ENCODE peak calls at places on chromosomes 3 and 15, in eight cellular contexts. Q is kidney glomerular epithelial cell, B is breast epithelium, T is HCEC 1CT, G is foreskin melanocyte, X is endothelial cell of umbilical vein, R is EL, F is A549. U is an unnamed sample.

GRCh38 chr3:189626286-189626685 is 4.9 kb upstream of the TP63 start:
- DNase-seq in T (no peak), X (no peak), F (no peak), R (no peak), B (no peak), G (no peak), Q (no peak), U (no peak)

GRCh38 chr3:57596495-57597239 is 477 bp downstream of the ARF4 start:
- DNase-seq in G (peak), B (peak), Q (peak), R (peak), F (peak), T (peak), X (peak), U (peak)

GRCh38 chr3:160941885-160942494 is 163.2 kb downstream of the B3GALNT1 start:
- DNase-seq in B (peak), X (peak), Q (no peak), F (peak), R (peak), G (peak), T (peak), U (no peak)

GRCh38 chr3:64808056-64808455 is 120.3 kb upstream of the ADAMTS9 start:
- DNase-seq in B (no peak), Q (no peak), X (no peak), R (no peak), G (no peak), T (no peak), F (no peak), U (no peak)

GRCh38 chr15:65069179-65069578 is 1.4 kb upstream of the RASL12 start:
- DNase-seq in Q (peak), F (no peak), B (no peak), R (peak), X (no peak), G (no peak), T (peak), U (no peak)

GRCh38 chr3:141769171-141769894 is 6.1 kb downstream of the GRK7 start:
- DNase-seq in R (no peak), Q (no peak), T (no peak), X (peak), F (no peak), B (no peak), G (no peak), U (no peak)

GRCh38 chr3:126732281-126733060 is 28.4 kb downstream of the CHCHD6 start:
- DNase-seq in B (no peak), F (no peak), G (no peak), X (peak), Q (no peak), R (no peak), T (no peak), U (no peak)

GRCh38 chr15:77474310-77474986 is 53.8 kb downstream of the HMG20A start:
- DNase-seq in B (no peak), F (no peak), T (no peak), G (no peak), X (no peak), R (no peak), Q (no peak), U (no peak)

GRCh38 chr3:150014782-150015181 is 44.1 kb upstream of the PFN2 start:
- DNase-seq in X (no peak), G (no peak), T (no peak), B (no peak), F (no peak), R (no peak), Q (no peak), U (no peak)

GRCh38 chr3:67109651-67110204 is 111.6 kb downstream of the KBTBD8 start:
- DNase-seq in X (peak), Q (peak), G (peak), R (peak), B (no peak), F (peak), T (peak), U (no peak)

GRCh38 chr3:197186887-197187588 is 111.4 kb downstream of the DLG1 start:
- DNase-seq in T (peak), Q (peak), B (no peak), X (peak), R (peak), F (peak), G (peak), U (no peak)

GRCh38 chr3:11556851-11557644 is 86.7 kb downstream of the VGLL4 start:
- DNase-seq in X (peak), F (no peak), G (no peak), R (peak), Q (peak), B (no peak), T (no peak), U (no peak)

GRCh38 chr3:178536271-178537079 is at the start of gene KCNMB2:
- DNase-seq in G (no peak), R (no peak), Q (no peak), F (no peak), B (no peak), T (no peak), X (peak), U (no peak)

GRCh38 chr3:158743664-158744566 is 11.7 kb upstream of the RARRES1 start:
- DNase-seq in Q (no peak), G (no peak), T (no peak), B (no peak), R (no peak), X (no peak), F (no peak), U (no peak)

GRCh38 chr3:71031914-71032521 is 551.5 kb downstream of the FOXP1 start:
- DNase-seq in F (no peak), T (no peak), X (peak), B (no peak), R (no peak), G (no peak), Q (no peak), U (no peak)

GRCh38 chr3:42653303-42653559 is 266 bp upstream of the ZBTB47 start:
- DNase-seq in G (no peak), T (no peak), R (no peak), B (no peak), Q (no peak), X (no peak), F (no peak), U (no peak)

GRCh38 chr3:30426319-30426993 is 179.9 kb upstream of the TGFBR2 start:
- DNase-seq in T (peak), G (no peak), R (peak), Q (peak), X (no peak), B (peak), F (no peak), U (no peak)

GRCh38 chr3:23735575-23736326 is 70.0 kb upstream of the UBE2E1 start:
- DNase-seq in G (no peak), Q (no peak), R (no peak), T (no peak), X (peak), B (no peak), F (no peak), U (no peak)

GRCh38 chr15:80581976-80582375 is 113.1 kb upstream of the ABHD17C start:
- DNase-seq in B (no peak), Q (no peak), F (no peak), G (no peak), X (no peak), T (peak), R (peak), U (no peak)

GRCh38 chr3:106745344-106746168 is 631.7 kb upstream of the CCDC54 start:
- DNase-seq in X (peak), G (no peak), R (peak), T (no peak), F (no peak), B (no peak), Q (no peak), U (no peak)

GRCh38 chr3:126971891-126972351 is 11.0 kb upstream of the PLXNA1 start:
- DNase-seq in R (peak), Q (no peak), G (peak), F (no peak), T (no peak), B (peak), X (no peak), U (no peak)

GRCh38 chr3:158165730-158166129 is 55.8 kb downstream of the RSRC1 start:
- DNase-seq in F (no peak), B (no peak), Q (no peak), X (no peak), G (no peak), T (peak), R (peak), U (no peak)

GRCh38 chr3:43638594-43639447 is 17.0 kb upstream of the ANO10 start:
- DNase-seq in Q (peak), G (no peak), R (peak), F (no peak), B (no peak), X (peak), T (peak), U (no peak)

GRCh38 chr15:50764331-50765201 is 940 bp downstream of the SPPL2A start:
- DNase-seq in X (peak), Q (peak), T (peak), G (no peak), F (no peak), R (peak), B (no peak), U (no peak)

GRCh38 chr3:146646251-146646650 is 41.1 kb upstream of the PLSCR5 start:
- DNase-seq in Q (no peak), R (no peak), F (no peak), X (no peak), G (no peak), B (no peak), T (no peak), U (no peak)

GRCh38 chr3:45180899-45181298 is 34.7 kb upstream of the CDCP1 start:
- DNase-seq in X (no peak), R (no peak), B (no peak), G (no peak), Q (no peak), F (no peak), T (no peak), U (no peak)

GRCh38 chr15:88606437-88606794 is 14.7 kb upstream of the AEN start:
- DNase-seq in T (no peak), R (no peak), Q (no peak), X (no peak), F (no peak), B (no peak), G (no peak), U (no peak)

GRCh38 chr3:177329854-177330253 is 132.6 kb upstream of the TBL1XR1 start:
- DNase-seq in X (no peak), T (no peak), R (no peak), Q (no peak), B (peak), G (no peak), F (no peak), U (no peak)

GRCh38 chr15:77584201-77584600 is 48.5 kb downstream of the LINGO1 start:
- DNase-seq in R (no peak), G (no peak), F (no peak), Q (no peak), X (no peak), B (no peak), T (no peak), U (no peak)

GRCh38 chr3:135197246-135197645 is 402.2 kb downstream of the EPHB1 start:
- DNase-seq in G (peak), F (no peak), Q (no peak), B (no peak), T (no peak), R (no peak), X (no peak), U (no peak)

GRCh38 chr3:182104811-182105316 is 393.1 kb downstream of the SOX2 start:
- DNase-seq in G (no peak), B (no peak), F (no peak), Q (no peak), X (no peak), T (no peak), R (no peak), U (no peak)

U was measured in effector CD8-positive, alpha-beta T cell.